ENCODE peak calls at places on chromosomes 2 and 18, in seven cellular contexts. H, O, L, U, P, X and I are unnamed samples.

GRCh38 chr18:416928-417327 is 83.6 kb downstream of the COLEC12 start:
- DNase-seq in L (no peak), H (no peak), P (no peak), O (no peak), X (no peak), U (no peak), I (no peak)

GRCh38 chr18:8003878-8004675 is 437.0 kb downstream of the PTPRM start:
- DNase-seq in L (no peak), P (no peak), H (no peak), X (no peak), O (no peak), U (no peak), I (no peak)

GRCh38 chr18:79975985-79976680 is 11.7 kb downstream of the HSBP1L1 start:
- DNase-seq in L (no peak), U (no peak), O (no peak), H (no peak), P (no peak), X (no peak), I (no peak)

GRCh38 chr2:32136097-32136496 is 29.6 kb upstream of the SLC30A6 start:
- DNase-seq in L (no peak), U (no peak), P (no peak), O (peak; percentile 19), X (no peak), H (peak; percentile 62), I (no peak)

GRCh38 chr2:235960011-235960715 is 208.0 kb downstream of the GBX2 start:
- DNase-seq in U (no peak), X (no peak), P (no peak), L (no peak), O (no peak), H (no peak), I (no peak)

GRCh38 chr2:70566906-70567305 is 13.3 kb upstream of the TGFA start:
- DNase-seq in P (no peak), O (peak; percentile 12), H (no peak), X (no peak), U (no peak), L (no peak), I (no peak)

GRCh38 chr18:23115683-23116096 is 19.6 kb upstream of the CABLES1 start:
- DNase-seq in U (no peak), H (peak; percentile 97), O (peak; percentile 95), L (peak; percentile 100), P (no peak), X (no peak), I (peak; percentile 60)

GRCh38 chr2:121974919-121975654 is 219.6 kb downstream of the TSN start:
- DNase-seq in H (peak; percentile 67), U (no peak), X (peak; percentile 86), P (peak; percentile 58), O (peak; percentile 72), L (peak; percentile 76), I (peak; percentile 72)

GRCh38 chr18:2050016-2050415 is 521.3 kb downstream of the METTL4 start:
- DNase-seq in U (no peak), X (no peak), P (no peak), O (no peak), L (peak; percentile 65), H (no peak), I (no peak)

GRCh38 chr18:24086082-24086481 is 52.8 kb upstream of the CABYR start:
- DNase-seq in O (no peak), X (no peak), U (no peak), H (no peak), P (no peak), L (no peak), I (no peak)

GRCh38 chr18:6362559-6363129 is 52.1 kb downstream of the L3MBTL4 start:
- DNase-seq in L (no peak), O (peak; percentile 5), H (no peak), X (no peak), P (no peak), U (no peak), I (peak; percentile 41)

GRCh38 chr18:55425698-55426097 is 162.3 kb downstream of the TCF4 start:
- DNase-seq in U (no peak), X (no peak), L (no peak), P (no peak), O (no peak), H (no peak), I (no peak)

GRCh38 chr2:137677466-137677865 is 286.8 kb upstream of the HNMT start:
- DNase-seq in U (no peak), L (no peak), X (peak; percentile 2), P (no peak), H (no peak), O (no peak), I (no peak)

GRCh38 chr18:27005589-27005988 is 140.1 kb upstream of the AQP4 start:
- DNase-seq in X (peak; percentile 49), P (no peak), U (no peak), O (peak; percentile 39), H (no peak), L (peak; percentile 12), I (no peak)

GRCh38 chr2:16726147-16726546 is 60.5 kb upstream of the CYRIA start:
- DNase-seq in O (no peak), P (no peak), L (no peak), X (no peak), U (no peak), H (no peak), I (no peak)

GRCh38 chr2:240757086-240757614 is 62.9 kb downstream of the KIF1A start:
- DNase-seq in H (no peak), O (no peak), L (no peak), P (no peak), U (no peak), X (no peak), I (no peak)

GRCh38 chr2:105888625-105889024 is 143.9 kb downstream of the NCK2 start:
- DNase-seq in H (peak; percentile 12), X (peak; percentile 48), O (peak; percentile 29), P (no peak), L (no peak), U (no peak), I (peak; percentile 37)

GRCh38 chr2:234392230-234392629 is 104.7 kb downstream of the ARL4C start:
- DNase-seq in U (no peak), X (no peak), O (no peak), L (peak; percentile 15), P (no peak), H (no peak), I (no peak)

GRCh38 chr2:96913398-96914202 is 43.7 kb upstream of the SEMA4C start:
- DNase-seq in U (peak; percentile 21), L (no peak), P (no peak), H (no peak), O (no peak), X (no peak), I (no peak)

GRCh38 chr2:10283106-10284062 is 19.3 kb upstream of the HPCAL1 start:
- DNase-seq in H (peak; percentile 37), P (no peak), X (no peak), O (peak; percentile 87), U (no peak), L (peak; percentile 97), I (peak; percentile 79)

GRCh38 chr2:176174850-176175728 is 13.4 kb upstream of the HOXD1 start:
- DNase-seq in P (peak; percentile 75), U (no peak), L (no peak), H (no peak), O (no peak), X (no peak), I (no peak)

GRCh38 chr2:147569426-147569825 is 275.4 kb upstream of the ACVR2A start:
- DNase-seq in P (no peak), U (no peak), X (no peak), H (no peak), O (no peak), L (no peak), I (no peak)

GRCh38 chr2:40218679-40219078 is 233.2 kb downstream of the SLC8A1 start:
- DNase-seq in L (peak; percentile 75), U (no peak), P (no peak), H (no peak), O (no peak), X (no peak), I (no peak)

GRCh38 chr18:46462523-46462922 is 194.5 kb downstream of the LOXHD1 start:
- DNase-seq in U (no peak), L (no peak), X (no peak), P (no peak), H (no peak), O (no peak), I (no peak)

GRCh38 chr2:239441724-239442123 is 40.9 kb upstream of the HDAC4 start:
- DNase-seq in H (no peak), X (no peak), P (no peak), L (no peak), O (no peak), U (no peak), I (no peak)

GRCh38 chr2:206784559-206785353 is 19.4 kb downstream of the FASTKD2 start:
- DNase-seq in P (no peak), X (no peak), L (no peak), H (no peak), O (no peak), U (no peak), I (no peak)

GRCh38 chr2:234145511-234145910 is 95.0 kb downstream of the SPP2 start:
- DNase-seq in O (no peak), L (no peak), H (no peak), P (no peak), U (no peak), X (no peak), I (no peak)

GRCh38 chr2:127398239-127398590 is 10.4 kb upstream of the MAP3K2 start:
- DNase-seq in O (peak; percentile 84), U (no peak), H (peak; percentile 76), X (no peak), L (peak; percentile 96), P (no peak), I (peak; percentile 91)

GRCh38 chr2:129771606-129772598 is 207.6 kb upstream of the RAB6C start:
- DNase-seq in H (no peak), P (no peak), X (no peak), L (no peak), U (no peak), O (no peak), I (no peak)

GRCh38 chr18:3074094-3074493 is 61.1 kb upstream of the LPIN2 start:
- DNase-seq in U (no peak), P (no peak), X (no peak), H (no peak), L (no peak), O (no peak), I (no peak)